ENCODE peak calls at places on chromosomes 12 and 14, in seven cellular contexts. M, P, C, H, E, Z and W are unnamed samples.

GRCh38 chr14:50085570-50086315 is 30.6 kb downstream of the VCPKMT start:
- DNase-seq in M (no peak), P (no peak), C (peak), H (peak), E (no peak), Z (no peak), W (no peak)

GRCh38 chr12:89622115-89622514 is 86.5 kb downstream of the ATP2B1 start:
- DNase-seq in M (no peak), P (no peak), C (no peak), H (no peak), E (no peak), Z (no peak), W (no peak)

GRCh38 chr14:92914087-92914656 is 8.8 kb upstream of the CHGA start:
- DNase-seq in M (no peak), P (no peak), C (no peak), H (peak), E (peak), Z (peak), W (peak)

GRCh38 chr12:24537241-24537860 is 411.6 kb downstream of the BCAT1 start:
- DNase-seq in M (no peak), P (no peak), C (no peak), H (no peak), E (no peak), Z (peak), W (peak)

GRCh38 chr12:94140556-94140955 is 7.8 kb upstream of the PLXNC1 start:
- DNase-seq in M (no peak), P (no peak), C (no peak), H (peak), E (no peak), Z (peak), W (peak)

GRCh38 chr12:131105736-131106356 is 152.1 kb downstream of the ADGRD1 start:
- DNase-seq in M (no peak), P (no peak), C (no peak), H (peak), E (no peak), Z (no peak), W (no peak)

GRCh38 chr14:50001999-50002925 is 109.4 kb downstream of the ARF6 start:
- DNase-seq in M (no peak), P (no peak), C (no peak), H (peak), E (no peak), Z (no peak), W (no peak)

GRCh38 chr12:7351177-7351576 is 47.3 kb downstream of the ACSM4 start:
- DNase-seq in M (no peak), P (no peak), C (no peak), H (peak), E (no peak), Z (no peak), W (no peak)

GRCh38 chr14:63039800-63040380 is 5.4 kb downstream of the KCNH5 start:
- DNase-seq in M (peak), P (no peak), C (no peak), H (no peak), E (peak), Z (peak), W (peak)

GRCh38 chr12:131167334-131167733 is 213.6 kb downstream of the ADGRD1 start:
- DNase-seq in M (no peak), P (no peak), C (no peak), H (no peak), E (no peak), Z (peak), W (no peak)

GRCh38 chr12:21764950-21765349 is 9.6 kb downstream of the KCNJ8 start:
- DNase-seq in M (no peak), P (no peak), C (no peak), H (no peak), E (no peak), Z (no peak), W (no peak)